ENCODE peak calls at places on chromosome 9, in five cellular contexts. One of them, this sample, is unnamed.

GRCh38 chr9:74358944-74359343 is 138.2 kb upstream of the RORB start:
- DNase-seq in astrocyte of the cerebellum: no peak
- DNase-seq in GM06990: no peak
- DNase-seq in heart left ventricle: no peak
- DNase-seq in cardiac fibroblast: no peak
- DNase-seq in this sample: no peak

GRCh38 chr9:134939080-134939733 is 21.5 kb upstream of the FCN1 start:
- DNase-seq in cardiac fibroblast: no peak
- DNase-seq in heart left ventricle: no peak
- DNase-seq in GM06990: no peak
- DNase-seq in astrocyte of the cerebellum: no peak
- DNase-seq in this sample: no peak

GRCh38 chr9:135992486-135993408 is 31.6 kb upstream of the UBAC1 start:
- DNase-seq in cardiac fibroblast: peak
- DNase-seq in heart left ventricle: peak
- DNase-seq in GM06990: peak
- DNase-seq in astrocyte of the cerebellum: peak
- DNase-seq in this sample: peak

GRCh38 chr9:109319631-109320233 is 1.1 kb downstream of the EPB41L4B start:
- DNase-seq in astrocyte of the cerebellum: no peak
- DNase-seq in cardiac fibroblast: no peak
- DNase-seq in GM06990: peak
- DNase-seq in heart left ventricle: no peak
- DNase-seq in this sample: peak

GRCh38 chr9:105280730-105281129 is 36.3 kb downstream of the SLC44A1 start:
- DNase-seq in heart left ventricle: no peak
- DNase-seq in cardiac fibroblast: peak
- DNase-seq in astrocyte of the cerebellum: no peak
- DNase-seq in GM06990: no peak
- DNase-seq in this sample: no peak

GRCh38 chr9:127974002-127974768 is 6.6 kb downstream of the EEIG1 start:
- DNase-seq in heart left ventricle: no peak
- DNase-seq in GM06990: no peak
- DNase-seq in cardiac fibroblast: no peak
- DNase-seq in astrocyte of the cerebellum: no peak
- DNase-seq in this sample: no peak

GRCh38 chr9:105053209-105053652 is 125.3 kb upstream of the ABCA1 start:
- DNase-seq in astrocyte of the cerebellum: peak
- DNase-seq in heart left ventricle: no peak
- DNase-seq in cardiac fibroblast: peak
- DNase-seq in GM06990: peak
- DNase-seq in this sample: peak

GRCh38 chr9:72538926-72539702 is 17.7 kb downstream of the TMC1 start:
- DNase-seq in astrocyte of the cerebellum: no peak
- DNase-seq in GM06990: no peak
- DNase-seq in cardiac fibroblast: no peak
- DNase-seq in heart left ventricle: no peak
- DNase-seq in this sample: no peak

GRCh38 chr9:89522261-89522978 is 24.5 kb upstream of the SEMA4D start:
- DNase-seq in cardiac fibroblast: no peak
- DNase-seq in GM06990: peak
- DNase-seq in astrocyte of the cerebellum: no peak
- DNase-seq in heart left ventricle: no peak
- DNase-seq in this sample: peak

GRCh38 chr9:77099388-77099787 is 77.9 kb upstream of the VPS13A start:
- DNase-seq in GM06990: no peak
- DNase-seq in astrocyte of the cerebellum: no peak
- DNase-seq in heart left ventricle: no peak
- DNase-seq in cardiac fibroblast: no peak
- DNase-seq in this sample: no peak

GRCh38 chr9:100598641-100599145 is 20.8 kb downstream of the CAVIN4 start:
- DNase-seq in GM06990: peak
- DNase-seq in heart left ventricle: peak
- DNase-seq in astrocyte of the cerebellum: no peak
- DNase-seq in cardiac fibroblast: peak
- DNase-seq in this sample: peak

GRCh38 chr9:7333714-7334113 is 465.9 kb downstream of the DMAC1 start:
- DNase-seq in GM06990: no peak
- DNase-seq in cardiac fibroblast: no peak
- DNase-seq in heart left ventricle: no peak
- DNase-seq in astrocyte of the cerebellum: no peak
- DNase-seq in this sample: no peak

GRCh38 chr9:6428940-6429889 is 16.2 kb downstream of the UHRF2 start:
- DNase-seq in cardiac fibroblast: no peak
- DNase-seq in heart left ventricle: no peak
- DNase-seq in GM06990: peak
- DNase-seq in astrocyte of the cerebellum: no peak
- DNase-seq in this sample: peak

GRCh38 chr9:135043345-135043744 is 44.1 kb upstream of the OLFM1 start:
- DNase-seq in astrocyte of the cerebellum: no peak
- DNase-seq in cardiac fibroblast: no peak
- DNase-seq in GM06990: no peak
- DNase-seq in heart left ventricle: no peak
- DNase-seq in this sample: no peak

GRCh38 chr9:134698111-134698510 is 56.5 kb downstream of the COL5A1 start:
- DNase-seq in heart left ventricle: no peak
- DNase-seq in GM06990: no peak
- DNase-seq in astrocyte of the cerebellum: no peak
- DNase-seq in cardiac fibroblast: peak
- DNase-seq in this sample: no peak

GRCh38 chr9:35518981-35519679 is 29.2 kb downstream of the RUSC2 start:
- DNase-seq in GM06990: no peak
- DNase-seq in astrocyte of the cerebellum: no peak
- DNase-seq in cardiac fibroblast: peak
- DNase-seq in heart left ventricle: peak
- DNase-seq in this sample: no peak

GRCh38 chr9:134325813-134326753 is at the start of gene RXRA:
- DNase-seq in cardiac fibroblast: peak
- DNase-seq in astrocyte of the cerebellum: peak
- DNase-seq in heart left ventricle: peak
- DNase-seq in GM06990: peak
- DNase-seq in this sample: peak

GRCh38 chr9:127813739-127814226 is 11.1 kb downstream of the FPGS start:
- DNase-seq in cardiac fibroblast: no peak
- DNase-seq in astrocyte of the cerebellum: no peak
- DNase-seq in GM06990: no peak
- DNase-seq in heart left ventricle: no peak
- DNase-seq in this sample: no peak

GRCh38 chr9:12777149-12778010 is 2.6 kb downstream of the LURAP1L start:
- DNase-seq in cardiac fibroblast: peak
- DNase-seq in heart left ventricle: no peak
- DNase-seq in GM06990: no peak
- DNase-seq in astrocyte of the cerebellum: no peak
- DNase-seq in this sample: no peak
- H3K4me3 ChIP-seq in cardiac fibroblast: peak
- H3K4me3 ChIP-seq in heart left ventricle: peak
- H3K4me3 ChIP-seq in GM06990: no peak
- H3K4me3 ChIP-seq in astrocyte of the cerebellum: no peak
- H3K4me3 ChIP-seq in this sample: no peak

GRCh38 chr9:98259791-98260190 is 4.3 kb upstream of the TBC1D2 start:
- DNase-seq in astrocyte of the cerebellum: no peak
- DNase-seq in GM06990: no peak
- DNase-seq in heart left ventricle: no peak
- DNase-seq in cardiac fibroblast: no peak
- DNase-seq in this sample: no peak
- TF ChIP-seq CTCF in astrocyte of the cerebellum: no peak
- TF ChIP-seq CTCF in GM06990: no peak
- TF ChIP-seq CTCF in heart left ventricle: no peak
- TF ChIP-seq CTCF in cardiac fibroblast: no peak
- TF ChIP-seq CTCF in this sample: no peak

GRCh38 chr9:83538890-83539238 is 663 bp upstream of the FRMD3 start:
- DNase-seq in GM06990: no peak
- DNase-seq in cardiac fibroblast: no peak
- DNase-seq in astrocyte of the cerebellum: no peak
- DNase-seq in heart left ventricle: no peak
- DNase-seq in this sample: no peak
- H3K4me3 ChIP-seq in GM06990: no peak
- H3K4me3 ChIP-seq in cardiac fibroblast: peak
- H3K4me3 ChIP-seq in astrocyte of the cerebellum: peak
- H3K4me3 ChIP-seq in heart left ventricle: peak
- H3K4me3 ChIP-seq in this sample: no peak

DNA sequence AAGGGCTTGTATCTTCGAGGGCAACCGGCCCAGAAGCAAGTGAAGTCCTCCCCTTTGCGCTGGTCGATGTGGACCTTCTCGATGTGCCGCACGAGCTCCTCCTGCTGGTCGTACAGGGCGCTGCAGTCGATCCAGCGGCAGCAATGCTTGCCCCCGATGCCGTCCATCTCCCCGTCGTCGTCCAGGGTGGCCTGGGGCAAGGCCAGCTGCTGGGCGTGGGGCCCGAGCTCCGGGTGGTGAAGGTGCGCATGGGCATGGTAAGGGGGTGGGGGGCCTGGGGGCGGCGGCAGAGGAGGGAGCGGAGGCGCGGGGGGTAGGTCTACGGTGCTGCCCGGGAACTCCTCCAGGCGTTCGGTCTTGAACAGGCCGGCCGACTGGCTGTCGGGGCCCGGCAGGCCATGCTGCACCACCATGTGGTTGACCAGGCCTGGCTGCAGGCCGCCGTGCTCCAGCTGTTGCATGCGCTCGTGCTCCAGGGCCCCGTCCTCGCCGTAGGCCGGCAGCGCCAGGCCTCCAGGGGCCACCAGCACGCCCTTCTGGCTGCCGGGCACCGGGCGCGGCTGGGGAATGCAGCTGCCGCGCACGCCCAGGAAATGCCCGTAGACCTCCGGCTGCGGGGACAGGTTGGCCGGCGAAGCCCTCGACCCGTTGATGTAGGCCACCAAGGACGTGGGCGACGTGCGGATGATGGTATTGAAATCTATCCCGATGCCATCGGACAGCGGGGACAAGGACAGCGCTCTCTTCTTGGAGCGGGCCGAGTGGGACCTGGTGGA is 181.8 kb downstream of the GLIS3 start:
- DNase-seq in heart left ventricle: no peak
- DNase-seq in GM06990: peak
- DNase-seq in astrocyte of the cerebellum: no peak
- DNase-seq in cardiac fibroblast: no peak
- DNase-seq in this sample: peak
- TF ChIP-seq CTCF in heart left ventricle: peak
- TF ChIP-seq CTCF in GM06990: peak
- TF ChIP-seq CTCF in astrocyte of the cerebellum: peak
- TF ChIP-seq CTCF in cardiac fibroblast: peak
- TF ChIP-seq CTCF in this sample: peak

GRCh38 chr9:132182609-132183073 is 20.8 kb downstream of the NTNG2 start:
- DNase-seq in heart left ventricle: no peak
- DNase-seq in GM06990: no peak
- DNase-seq in cardiac fibroblast: no peak
- DNase-seq in astrocyte of the cerebellum: no peak
- DNase-seq in this sample: no peak

GRCh38 chr9:132183715-132184114 is 21.9 kb downstream of the NTNG2 start:
- DNase-seq in heart left ventricle: no peak
- DNase-seq in GM06990: no peak
- DNase-seq in cardiac fibroblast: no peak
- DNase-seq in astrocyte of the cerebellum: no peak
- DNase-seq in this sample: no peak

GRCh38 chr9:132183134-132183533 is 21.3 kb downstream of the NTNG2 start:
- DNase-seq in astrocyte of the cerebellum: no peak
- DNase-seq in GM06990: no peak
- DNase-seq in cardiac fibroblast: no peak
- DNase-seq in heart left ventricle: no peak
- DNase-seq in this sample: no peak

GRCh38 chr9:132185164-132186009 is 23.5 kb downstream of the NTNG2 start:
- DNase-seq in heart left ventricle: no peak
- DNase-seq in GM06990: no peak
- DNase-seq in astrocyte of the cerebellum: no peak
- DNase-seq in cardiac fibroblast: no peak
- DNase-seq in this sample: no peak

DNA sequence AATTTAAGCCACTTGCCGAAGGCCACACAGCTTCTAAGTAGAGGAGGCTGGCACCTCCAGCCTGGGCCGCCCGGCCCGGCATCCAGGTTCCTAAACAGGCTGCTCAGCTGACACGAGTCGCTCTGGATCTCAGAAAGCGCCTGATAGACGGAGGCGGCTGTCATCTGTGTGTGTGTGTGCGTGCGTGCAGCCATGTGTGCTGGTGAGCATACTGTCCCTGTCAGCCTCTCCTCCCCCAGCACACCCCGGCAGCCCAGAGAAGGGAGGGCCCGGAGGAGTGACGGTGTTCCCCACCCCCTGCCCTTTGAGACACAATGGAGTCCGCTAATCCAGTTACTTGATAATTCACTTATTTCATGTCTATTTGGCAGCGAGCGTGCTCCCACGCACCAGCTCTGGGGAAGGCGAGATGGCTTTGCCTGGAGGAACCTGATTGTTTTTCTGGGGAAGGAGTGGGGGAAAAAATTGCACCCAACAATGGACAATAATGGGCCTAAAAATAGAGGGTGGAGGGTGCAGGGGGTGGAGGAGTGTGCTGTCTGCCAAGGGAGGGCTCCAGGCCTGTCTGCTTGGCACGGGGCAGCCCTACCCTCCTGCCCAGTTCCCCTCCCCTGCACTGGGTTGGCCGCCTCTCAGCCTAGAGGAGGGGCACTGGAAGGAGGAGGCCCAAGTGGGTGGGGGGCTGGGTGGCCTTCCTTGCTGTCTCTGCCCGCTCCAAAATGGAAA is 20.1 kb downstream of the NTNG2 start:
- DNase-seq in heart left ventricle: peak
- DNase-seq in cardiac fibroblast: no peak
- DNase-seq in astrocyte of the cerebellum: no peak
- DNase-seq in GM06990: no peak
- DNase-seq in this sample: no peak
- H3K4me3 ChIP-seq in heart left ventricle: no peak
- H3K4me3 ChIP-seq in cardiac fibroblast: no peak
- H3K4me3 ChIP-seq in astrocyte of the cerebellum: no peak
- H3K4me3 ChIP-seq in GM06990: no peak
- H3K4me3 ChIP-seq in this sample: no peak